ENCODE peak calls at places on chromosomes 12 and 14, in eight cellular contexts. I is PC-9; R is right lobe of liver; J is thoracic aorta; M is fibroblast of lung; C is CD8-positive, alpha-beta T cell; A is IMR-90; Y is PC-3. D is an unnamed sample. For H3K27me3, the result is how much of the 10 kb centered on the place peaks cover.

GRCh38 chr14:32039401-32039800 is 37.7 kb upstream of the ARHGAP5 start:
- DNase-seq in I (no peak), C (no peak), Y (no peak), M (no peak), R (no peak), J (no peak), A (no peak), D (no peak)

GRCh38 chr12:97222391-97222790 is 240.2 kb upstream of the RMST start:
- DNase-seq in J (no peak), I (no peak), A (no peak), Y (no peak), R (no peak), M (no peak), C (no peak), D (no peak)

GRCh38 chr12:26831959-26832816 is 806 bp downstream of the ITPR2 start:
- DNase-seq in I (peak), M (peak), R (peak), Y (peak), J (peak), A (peak), C (peak), D (peak)

GRCh38 chr12:111578276-111578970 is 20.7 kb downstream of the ATXN2 start:
- DNase-seq in I (peak), M (peak), J (no peak), C (no peak), Y (peak), R (no peak), A (peak), D (peak)

GRCh38 chr14:73754911-73755360 is 40.8 kb upstream of the PNMA1 start:
- DNase-seq in J (no peak), Y (no peak), A (peak), C (no peak), R (peak), I (no peak), M (peak), D (no peak)

GRCh38 chr14:105889666-105890473 is 363.5 kb downstream of the TMEM121 start:
- DNase-seq in A (no peak), Y (no peak), R (peak), M (no peak), I (no peak), C (no peak), J (no peak), D (no peak)

GRCh38 chr12:25723286-25723685 is 170.2 kb upstream of the LMNTD1 start:
- DNase-seq in I (no peak), A (peak), R (no peak), C (no peak), J (no peak), Y (no peak), M (peak), D (no peak)

GRCh38 chr14:91349481-91350074 is 68.0 kb downstream of the CCDC88C start:
- DNase-seq in R (no peak), A (no peak), I (no peak), M (no peak), C (peak), J (no peak), Y (no peak), D (peak)

GRCh38 chr12:71160585-71160984 is 2.8 kb upstream of the TSPAN8 start:
- DNase-seq in A (no peak), R (no peak), M (no peak), J (no peak), I (no peak), Y (peak), C (no peak), D (no peak)

GRCh38 chr14:68682166-68683103 is 110.4 kb downstream of the ZFP36L1 start:
- DNase-seq in Y (peak), I (peak), A (peak), M (peak), C (peak), J (peak), R (no peak), D (no peak)

GRCh38 chr14:101102875-101103274 is 199.4 kb upstream of the RTL1 start:
- DNase-seq in J (no peak), Y (no peak), A (no peak), M (no peak), C (peak), I (no peak), R (no peak), D (no peak)

GRCh38 chr14:102971314-102971713 is 48.9 kb downstream of the AMN start:
- DNase-seq in M (no peak), Y (no peak), C (no peak), I (no peak), R (no peak), J (no peak), A (no peak), D (no peak)

GRCh38 chr12:116144384-116144783 is 133.1 kb downstream of the MED13L start:
- DNase-seq in I (no peak), A (no peak), Y (no peak), R (no peak), M (no peak), J (no peak), C (no peak), D (no peak)

GRCh38 chr14:64703393-64704144 is 655 bp upstream of the PLEKHG3 start:
- DNase-seq in Y (peak), A (no peak), R (no peak), M (no peak), C (no peak), I (no peak), J (no peak), D (no peak)

GRCh38 chr12:32501835-32502333 is 102.5 kb downstream of the FGD4 start:
- DNase-seq in C (no peak), I (no peak), A (peak), Y (no peak), J (no peak), R (no peak), M (peak), D (no peak)

GRCh38 chr14:39998114-39998513 is 565.9 kb upstream of the FBXO33 start:
- DNase-seq in C (no peak), J (no peak), A (no peak), I (no peak), R (no peak), M (no peak), Y (no peak), D (no peak)

GRCh38 chr12:15757553-15758255 is 31.5 kb downstream of the EPS8 start:
- DNase-seq in Y (peak), C (no peak), R (no peak), A (peak), I (peak), M (peak), J (peak), D (no peak)

GRCh38 chr12:110246690-110247339 is 34.2 kb upstream of the ATP2A2 start:
- DNase-seq in Y (peak), M (no peak), A (no peak), C (no peak), R (no peak), J (no peak), I (peak), D (no peak)

GRCh38 chr12:12432373-12432772 is 75.5 kb downstream of the BORCS5 start:
- DNase-seq in I (no peak), R (no peak), C (no peak), Y (peak), M (peak), A (peak), J (no peak), D (no peak)

GRCh38 chr12:462936-463705 is 3.4 kb downstream of the B4GALNT3 start:
- DNase-seq in J (no peak), I (peak), C (no peak), R (no peak), A (no peak), Y (peak), M (no peak), D (no peak)

GRCh38 chr12:75705749-75706719 is 194.6 kb upstream of the KRR1 start:
- DNase-seq in A (peak), J (peak), M (peak), R (no peak), C (no peak), I (no peak), Y (peak), D (no peak)

GRCh38 chr12:18895946-18896345 is 158.0 kb downstream of the CAPZA3 start:
- DNase-seq in C (no peak), M (no peak), J (no peak), A (no peak), Y (no peak), R (no peak), I (no peak), D (no peak)

GRCh38 chr12:69844416-69844815 is 19.4 kb downstream of the MYRFL start:
- DNase-seq in C (no peak), M (no peak), J (no peak), R (no peak), I (no peak), A (no peak), Y (no peak), D (no peak)

GRCh38 chr12:107436376-107436775 is 249.2 kb upstream of the PWP1 start:
- DNase-seq in M (peak), C (no peak), R (no peak), I (peak), J (no peak), Y (peak), A (peak), D (no peak)

GRCh38 chr14:32318087-32318486 is 11.0 kb upstream of the AKAP6 start:
- DNase-seq in A (no peak), R (no peak), Y (no peak), I (no peak), M (no peak), C (no peak), J (no peak), D (no peak)

GRCh38 chr12:50574621-50575348 is 70.0 kb downstream of the DIP2B start:
- DNase-seq in I (no peak), J (no peak), A (peak), Y (no peak), M (peak), C (no peak), R (no peak), D (no peak)

GRCh38 chr12:62717636-62718035 is 217.3 kb downstream of the PPM1H start:
- DNase-seq in R (no peak), M (no peak), C (no peak), I (no peak), J (no peak), Y (no peak), A (no peak), D (no peak)

GRCh38 chr12:6295187-6295811 is 15.2 kb upstream of the PLEKHG6 start:
- DNase-seq in C (no peak), Y (peak), M (peak), J (no peak), I (peak), A (peak), R (no peak), D (no peak)

GRCh38 chr12:62656576-62657362 is 190.1 kb downstream of the MON2 start:
- DNase-seq in J (no peak), R (no peak), C (no peak), I (no peak), Y (no peak), A (no peak), M (no peak), D (no peak)

GRCh38 chr14:95320076-95320895 is 578 bp upstream of the CLMN start:
- DNase-seq in R (no peak), C (no peak), J (no peak), I (no peak), A (no peak), M (no peak), Y (no peak), D (no peak)

GRCh38 chr14:105748204-105748578 is 221.8 kb downstream of the TMEM121 start:
- DNase-seq in Y (peak), C (no peak), M (no peak), I (no peak), R (no peak), A (no peak), J (no peak), D (no peak)

GRCh38 chr14:31283568-31284252 is 76.1 kb upstream of the HECTD1 start:
- DNase-seq in R (no peak), I (no peak), Y (no peak), A (no peak), M (no peak), C (no peak), J (no peak), D (no peak)

GRCh38 chr14:89407856-89408255 is 9.2 kb downstream of the FOXN3 start:
- DNase-seq in M (peak), Y (no peak), A (peak), R (no peak), I (no peak), C (no peak), J (no peak), D (no peak)

GRCh38 chr14:28785096-28785952 is 18.7 kb downstream of the FOXG1 start:
- DNase-seq in Y (no peak), J (no peak), C (no peak), I (no peak), A (peak), R (no peak), M (no peak), D (peak)
- H3K4me3 ChIP-seq in Y (no peak), J (peak), C (no peak), I (no peak), A (peak), R (no peak), M (peak), D (peak)

GRCh38 chr12:100229036-100229635 is 28.5 kb downstream of the ACTR6 start:
- DNase-seq in J (no peak), I (peak), A (peak), M (peak), C (no peak), Y (peak), R (no peak), D (no peak)
- TF ChIP-seq CTCF in J (no peak), I (peak), A (peak), M (no peak), C (no peak), Y (peak), R (peak), D (no peak)

DNA sequence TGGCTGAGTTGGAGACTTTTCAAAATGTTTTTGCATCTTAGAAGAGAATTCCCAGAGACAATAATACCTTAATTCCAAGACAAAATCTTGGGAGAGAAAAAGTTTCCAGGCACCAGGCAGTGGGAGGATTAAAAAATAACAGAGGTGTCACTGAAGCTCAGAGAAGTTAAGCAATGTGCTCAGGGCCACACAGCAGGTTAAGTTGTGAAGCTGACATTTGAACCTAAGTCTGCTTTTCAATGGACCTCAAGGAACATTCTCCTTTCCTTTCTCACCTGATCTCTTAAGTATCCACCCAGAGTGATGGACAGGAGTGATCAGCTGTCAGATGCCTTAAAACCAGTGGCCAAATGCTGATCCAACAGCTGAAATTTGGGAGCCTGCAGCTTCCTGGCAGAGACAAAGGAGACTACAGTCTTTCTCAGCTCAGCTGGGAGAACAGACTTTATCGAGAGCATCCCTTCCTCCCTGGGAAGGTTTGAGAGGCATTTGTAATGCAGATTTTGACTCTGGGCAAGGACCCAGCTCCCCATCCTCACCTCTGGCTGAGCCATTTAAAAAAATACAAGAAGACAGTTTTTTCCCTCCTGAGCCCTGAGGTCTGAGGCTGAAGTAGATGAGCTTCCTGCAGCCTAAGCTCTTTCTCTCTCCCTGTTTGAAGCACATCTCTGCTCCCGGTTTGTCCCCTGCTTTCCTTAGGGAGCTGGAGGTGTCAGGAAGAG is 174.9 kb upstream of the RPH3A start:
- DNase-seq in J (no peak), C (no peak), A (no peak), R (no peak), I (no peak), M (no peak), Y (no peak), D (no peak)
- H3K27me3 ChIP-seq in J (under half), C (under half), A (under half), R (under half), I (half or more), M (under half), Y (half or more), D (under half)

DNA sequence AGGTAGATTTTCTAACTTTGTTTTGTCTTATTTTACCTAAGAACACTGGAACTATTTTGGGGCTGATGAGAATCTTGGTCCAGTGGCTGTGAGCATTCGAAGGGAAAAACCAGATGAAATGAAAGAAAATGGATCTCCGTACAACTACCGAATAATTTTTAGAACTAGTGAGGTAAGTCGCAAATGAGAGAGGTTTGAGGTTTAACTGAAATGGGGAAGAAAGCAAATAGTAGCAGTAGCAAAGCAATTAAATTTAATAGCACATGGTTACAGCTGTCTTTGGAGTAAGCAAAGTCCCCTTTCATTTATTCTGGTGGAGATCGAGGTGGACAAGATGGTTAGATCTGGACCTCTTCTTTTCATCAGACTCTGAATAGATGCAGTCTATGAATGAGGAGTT is 313.5 kb upstream of the RGS6 start:
- DNase-seq in Y (no peak), C (no peak), J (no peak), M (no peak), I (no peak), R (no peak), A (no peak), D (no peak)
- H3K4me3 ChIP-seq in Y (no peak), C (no peak), J (no peak), M (no peak), I (no peak), R (no peak), A (no peak), D (peak)

GRCh38 chr14:23361320-23361719 is 3.7 kb downstream of the EFS start:
- DNase-seq in A (peak), M (peak), I (no peak), C (no peak), J (no peak), R (no peak), Y (no peak), D (no peak)

GRCh38 chr14:23361763-23362162 is 3.2 kb downstream of the EFS start:
- DNase-seq in C (no peak), R (no peak), Y (no peak), A (no peak), M (no peak), J (no peak), I (no peak), D (no peak)

GRCh38 chr14:23359167-23359626 is 5.8 kb downstream of the EFS start:
- DNase-seq in A (no peak), Y (no peak), J (no peak), I (no peak), C (no peak), R (no peak), M (no peak), D (no peak)

GRCh38 chr14:23359722-23360447 is 5.1 kb downstream of the EFS start:
- DNase-seq in M (no peak), A (no peak), I (no peak), C (no peak), J (no peak), Y (no peak), R (no peak), D (no peak)

GRCh38 chr14:23360496-23360895 is 4.5 kb downstream of the EFS start:
- DNase-seq in J (no peak), R (no peak), C (no peak), M (no peak), Y (no peak), A (no peak), I (no peak), D (no peak)
- TF ChIP-seq CTCF in J (no peak), R (no peak), C (no peak), M (no peak), Y (peak), A (peak), I (no peak), D (no peak)

GRCh38 chr12:119589087-119589486 is 4.5 kb upstream of the TMEM233 start:
- DNase-seq in R (no peak), I (no peak), J (no peak), Y (no peak), M (peak), A (peak), C (no peak), D (no peak)
- H3K27me3 ChIP-seq in R (under half), I (under half), J (under half), Y (half or more), M (under half), A (under half), C (under half), D (under half)

D was measured in GM06990.